ENCODE peak calls at places on chromosomes 16 and 17, in eight cellular contexts. B is A549; Y is K562; X is GM23248; W is caudate nucleus; R is CD8-positive, alpha-beta memory T cell; D is Karpas-422; M is upper lobe of right lung. E is an unnamed sample.

GRCh38 chr16:25014500-25015147 is 545 bp downstream of the ARHGAP17 start:
- DNase-seq in R (peak), Y (peak), M (peak), W (peak), B (peak), X (peak), D (peak), E (peak)

GRCh38 chr17:42294469-42295398 is 6.4 kb downstream of the STAT5A start:
- DNase-seq in W (no peak), B (no peak), M (peak), X (no peak), R (no peak), D (no peak), Y (no peak), E (no peak)

GRCh38 chr16:75927824-75928223 is 201.5 kb upstream of the CPHXL start:
- DNase-seq in D (no peak), W (no peak), R (no peak), X (no peak), M (no peak), B (no peak), Y (no peak), E (no peak)

GRCh38 chr17:67800495-67800928 is 24.8 kb upstream of the BPTF start:
- DNase-seq in R (peak), W (no peak), M (peak), X (peak), D (peak), B (peak), Y (peak), E (peak)

GRCh38 chr17:75909812-75910274 is 5.2 kb upstream of the MRPL38 start:
- DNase-seq in Y (no peak), M (peak), X (peak), B (no peak), D (no peak), R (no peak), W (no peak), E (no peak)

GRCh38 chr17:78428842-78429617 is 50.6 kb downstream of the PGS1 start:
- DNase-seq in Y (no peak), W (no peak), R (no peak), B (no peak), M (no peak), X (no peak), D (no peak), E (no peak)

GRCh38 chr17:1137465-1137894 is 42.3 kb downstream of the ABR start:
- DNase-seq in D (no peak), R (no peak), B (peak), M (no peak), Y (peak), X (no peak), W (no peak), E (no peak)

GRCh38 chr17:65564793-65565192 is 3.3 kb upstream of the AXIN2 start:
- DNase-seq in W (no peak), D (no peak), B (no peak), X (no peak), M (no peak), R (no peak), Y (no peak), E (no peak)

GRCh38 chr16:78479723-78480122 is 380.3 kb downstream of the WWOX start:
- DNase-seq in Y (no peak), D (no peak), R (no peak), M (no peak), X (no peak), W (no peak), B (no peak), E (no peak)

GRCh38 chr17:13359774-13360173 is 242.0 kb downstream of the HS3ST3A1 start:
- DNase-seq in B (no peak), W (no peak), M (no peak), D (no peak), X (no peak), Y (no peak), R (no peak), E (no peak)

GRCh38 chr17:27544350-27545131 is 86.4 kb upstream of the LGALS9 start:
- DNase-seq in Y (peak), D (peak), M (no peak), X (no peak), B (no peak), W (no peak), R (no peak), E (no peak)

GRCh38 chr16:1979271-1980025 is 1.8 kb downstream of the NOXO1 start:
- DNase-seq in D (no peak), X (no peak), W (no peak), R (no peak), Y (no peak), B (no peak), M (peak), E (no peak)

GRCh38 chr17:80146121-80147034 is 550 bp downstream of the EIF4A3 start:
- DNase-seq in W (no peak), R (no peak), Y (peak), B (peak), X (peak), D (peak), M (no peak), E (no peak)

GRCh38 chr17:39863244-39863917 is 731 bp downstream of the IKZF3 start:
- DNase-seq in R (no peak), X (no peak), W (no peak), B (no peak), M (no peak), D (peak), Y (no peak), E (no peak)

GRCh38 chr16:3194792-3195191 is 6.8 kb downstream of the OR1F1 start:
- DNase-seq in D (no peak), Y (peak), R (no peak), B (no peak), W (no peak), X (no peak), M (no peak), E (no peak)

DNA sequence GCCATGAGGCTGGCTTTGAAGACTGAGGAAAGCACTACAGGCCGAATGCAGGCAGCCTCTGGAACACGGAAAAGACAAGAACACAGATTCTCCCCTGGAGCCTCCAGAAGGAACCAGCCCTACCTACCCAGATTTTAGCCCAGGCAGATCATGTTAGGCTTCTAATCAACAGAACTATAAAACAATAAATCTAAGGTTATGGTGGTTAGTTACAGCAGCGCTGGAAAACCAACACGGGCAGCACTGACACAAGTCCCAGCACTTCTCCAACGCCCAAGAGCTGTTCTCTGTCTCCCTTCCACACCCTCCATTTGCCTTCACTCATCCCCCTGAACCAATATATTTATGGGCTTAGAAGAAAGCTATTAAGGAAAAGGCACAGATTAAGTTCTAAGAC is 7.5 kb downstream of the ANKRD11 start:
- DNase-seq in X (no peak), D (no peak), Y (no peak), M (no peak), B (no peak), R (no peak), W (no peak), E (no peak)
- H3K27ac ChIP-seq in X (peak), D (no peak), Y (no peak), M (no peak), B (no peak), R (no peak), W (no peak), E (no peak)

GRCh38 chr17:49815761-49816281 is 27.3 kb downstream of the KAT7 start:
- DNase-seq in R (no peak), W (no peak), X (peak), B (no peak), D (no peak), Y (no peak), M (no peak), E (no peak)
- H3K27ac ChIP-seq in R (no peak), W (peak), X (peak), B (no peak), D (no peak), Y (no peak), M (peak), E (peak)

DNA sequence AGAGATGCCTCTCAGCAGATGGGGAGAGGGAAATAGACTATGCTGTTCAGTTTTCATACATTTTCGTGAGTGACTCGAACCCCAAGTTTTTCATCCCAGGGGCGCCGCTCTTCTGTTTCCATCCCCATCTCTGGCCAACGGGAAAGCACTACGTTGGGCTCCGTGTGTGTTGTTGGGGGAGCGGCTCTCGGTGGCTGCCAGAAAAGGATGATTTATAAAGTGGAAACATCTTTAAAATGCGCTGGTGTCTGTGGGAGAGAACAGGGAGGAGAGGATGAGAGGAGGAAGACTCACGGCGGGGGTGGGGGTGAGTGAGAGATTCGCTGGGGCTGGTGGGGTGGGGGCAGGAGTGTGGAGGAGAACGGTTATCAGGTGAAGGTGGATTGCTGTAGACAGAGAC is 5.8 kb downstream of the TBX4 start:
- DNase-seq in X (no peak), B (no peak), R (no peak), Y (no peak), M (peak), W (no peak), D (no peak), E (no peak)
- H3K27ac ChIP-seq in X (no peak), B (no peak), R (no peak), Y (no peak), M (peak), W (no peak), D (no peak), E (no peak)

GRCh38 chr17:15448580-15448956 is 18.9 kb downstream of the CDRT4 start:
- DNase-seq in R (no peak), M (no peak), W (no peak), X (no peak), B (no peak), Y (no peak), D (no peak), E (no peak)
- H3K27ac ChIP-seq in R (no peak), M (peak), W (peak), X (no peak), B (no peak), Y (no peak), D (no peak), E (no peak)

GRCh38 chr17:32520737-32521399 is 34.1 kb downstream of the CDK5R1 start:
- DNase-seq in R (no peak), M (no peak), Y (no peak), W (no peak), X (no peak), D (no peak), B (no peak), E (no peak)
- H3K27ac ChIP-seq in R (no peak), M (no peak), Y (no peak), W (peak), X (no peak), D (no peak), B (no peak), E (no peak)

GRCh38 chr16:87012954-87013938 is 303.9 kb downstream of the C16orf95 start:
- DNase-seq in Y (no peak), B (no peak), M (no peak), R (no peak), X (no peak), D (no peak), W (no peak), E (no peak)

GRCh38 chr16:87014112-87014511 is 303.1 kb downstream of the C16orf95 start:
- DNase-seq in D (no peak), Y (no peak), B (no peak), W (no peak), M (no peak), X (no peak), R (no peak), E (no peak)

GRCh38 chr16:87016636-87017035 is 300.6 kb downstream of the C16orf95 start:
- DNase-seq in R (no peak), B (no peak), Y (no peak), X (no peak), M (no peak), W (no peak), D (no peak), E (no peak)

GRCh38 chr16:87017388-87018012 is 299.7 kb downstream of the C16orf95 start:
- DNase-seq in X (peak), R (no peak), D (no peak), M (no peak), B (peak), Y (no peak), W (no peak), E (no peak)

DNA sequence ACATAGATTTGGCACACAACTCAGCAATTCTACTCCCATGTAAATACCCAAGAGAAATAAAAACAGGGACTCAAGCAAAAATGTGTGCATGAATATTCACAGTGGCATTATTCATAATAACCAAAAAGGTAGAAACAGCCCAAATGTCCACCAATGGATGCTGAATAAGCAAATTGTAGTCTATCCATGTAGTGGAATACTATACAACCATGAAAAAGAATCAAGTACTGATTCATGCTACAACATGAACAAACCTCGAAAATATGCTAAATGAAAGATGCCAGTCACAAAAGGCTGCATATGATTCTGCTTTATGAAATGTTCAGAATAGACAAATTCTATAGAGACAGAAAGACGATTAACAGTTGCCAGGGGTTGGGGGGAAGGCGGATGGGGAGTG is 301.1 kb downstream of the C16orf95 start:
- DNase-seq in B (no peak), M (no peak), W (no peak), R (no peak), Y (no peak), X (no peak), D (no peak), E (no peak)
- H3K27ac ChIP-seq in B (no peak), M (no peak), W (no peak), R (no peak), Y (no peak), X (no peak), D (no peak), E (no peak)

GRCh38 chr17:20179031-20179430 is 169.9 kb downstream of the SPECC1 start:
- DNase-seq in W (no peak), M (no peak), X (no peak), Y (no peak), B (no peak), R (no peak), D (no peak), E (no peak)

GRCh38 chr17:20171741-20172377 is 162.7 kb downstream of the SPECC1 start:
- DNase-seq in W (no peak), Y (no peak), X (no peak), M (no peak), R (no peak), B (no peak), D (no peak), E (no peak)

GRCh38 chr17:20173091-20173490 is 163.9 kb downstream of the SPECC1 start:
- DNase-seq in M (no peak), Y (no peak), X (no peak), W (no peak), R (no peak), D (no peak), B (no peak), E (no peak)

GRCh38 chr17:20172378-20172775 is 163.2 kb downstream of the SPECC1 start:
- DNase-seq in D (no peak), X (no peak), W (no peak), M (no peak), R (no peak), Y (no peak), B (no peak), E (no peak)

DNA sequence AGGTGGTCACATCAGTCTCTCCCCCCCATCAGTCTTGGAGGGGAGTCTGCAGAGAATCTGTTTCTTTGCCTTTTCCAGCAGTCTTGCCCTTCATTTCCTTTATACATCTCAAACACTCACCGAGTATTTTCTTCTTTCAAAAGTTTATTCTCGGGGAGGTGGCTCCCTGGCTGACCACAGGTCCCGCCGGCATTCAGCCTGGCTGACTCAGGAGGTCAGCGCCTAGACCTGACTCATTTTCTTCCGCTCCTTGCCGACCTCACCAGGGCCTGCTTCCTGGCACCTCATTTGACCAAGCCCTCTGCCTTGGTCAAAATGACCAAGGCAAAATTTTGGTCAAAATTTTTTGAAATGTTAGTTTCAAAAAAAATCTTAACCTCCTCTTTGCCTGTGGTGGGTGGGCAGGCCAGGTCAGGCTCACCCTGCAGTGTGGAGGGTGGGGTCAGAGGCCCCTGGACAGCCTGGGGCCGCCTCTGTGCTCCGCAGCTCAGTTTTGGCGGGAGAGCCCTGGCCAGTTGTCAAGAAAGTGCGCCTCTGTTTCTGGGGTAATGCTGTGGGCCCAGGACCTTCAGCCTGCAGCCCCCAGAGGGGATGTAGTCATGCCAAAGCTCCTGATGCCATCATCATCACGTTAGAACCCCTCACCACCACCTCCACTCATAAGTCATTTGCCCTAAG is 165.6 kb downstream of the SPECC1 start:
- DNase-seq in X (peak), B (no peak), M (no peak), D (no peak), Y (peak), R (no peak), W (no peak), E (no peak)
- H3K27ac ChIP-seq in X (no peak), B (peak), M (no peak), D (no peak), Y (no peak), R (no peak), W (no peak), E (no peak)

GRCh38 chr17:31128241-31128640 is 33.5 kb downstream of the NF1 start:
- DNase-seq in D (no peak), Y (no peak), B (no peak), R (no peak), X (no peak), W (no peak), M (no peak), E (no peak)
- H3K27ac ChIP-seq in D (no peak), Y (no peak), B (no peak), R (no peak), X (no peak), W (no peak), M (no peak), E (no peak)

GRCh38 chr16:83137894-83138293 is 511.1 kb downstream of the CDH13 start:
- DNase-seq in R (no peak), X (peak), M (no peak), D (no peak), B (no peak), W (no peak), Y (no peak), E (no peak)

GRCh38 chr16:83136924-83137323 is 510.2 kb downstream of the CDH13 start:
- DNase-seq in Y (no peak), B (no peak), R (no peak), M (no peak), X (no peak), W (no peak), D (peak), E (no peak)

GRCh38 chr16:83136419-83136818 is 509.6 kb downstream of the CDH13 start:
- DNase-seq in Y (no peak), B (no peak), W (no peak), R (no peak), M (no peak), X (no peak), D (no peak), E (no peak)

GRCh38 chr16:83138512-83138911 is 511.7 kb downstream of the CDH13 start:
- DNase-seq in B (no peak), X (no peak), M (no peak), Y (no peak), D (no peak), W (no peak), R (no peak), E (no peak)

GRCh38 chr16:83137326-83137770 is 510.6 kb downstream of the CDH13 start:
- DNase-seq in Y (no peak), R (no peak), X (peak), M (no peak), B (peak), W (no peak), D (peak), E (no peak)
- H3K27ac ChIP-seq in Y (no peak), R (no peak), X (no peak), M (no peak), B (no peak), W (peak), D (no peak), E (peak)

GRCh38 chr17:81519284-81520020 is 6.9 kb upstream of the ACTG1 start:
- DNase-seq in M (peak), B (peak), X (peak), W (no peak), Y (peak), D (no peak), R (peak), E (no peak)

GRCh38 chr17:81520021-81520894 is 7.7 kb upstream of the ACTG1 start:
- DNase-seq in B (no peak), D (no peak), X (no peak), R (no peak), M (peak), Y (no peak), W (no peak), E (no peak)

GRCh38 chr17:81517339-81518112 is 4.9 kb upstream of the ACTG1 start:
- DNase-seq in B (no peak), R (no peak), Y (no peak), D (peak), W (no peak), M (peak), X (peak), E (no peak)

GRCh38 chr17:81518113-81518784 is 5.7 kb upstream of the ACTG1 start:
- DNase-seq in Y (no peak), R (no peak), M (no peak), B (no peak), X (peak), W (no peak), D (no peak), E (no peak)

GRCh38 chr17:81518785-81519283 is 6.2 kb upstream of the ACTG1 start:
- DNase-seq in D (no peak), X (peak), R (no peak), M (peak), Y (peak), B (peak), W (no peak), E (no peak)
- H3K27ac ChIP-seq in D (no peak), X (no peak), R (no peak), M (peak), Y (peak), B (peak), W (no peak), E (no peak)

E was measured in substantia nigra.